ENCODE peak calls at places on chromosome 11, in six cellular contexts. B is Peyer's patch; J is foreskin melanocyte; U is cerebellar cortex; O is ELF-1; Q is naive thymus-derived CD4-positive, alpha-beta T cell. T is an unnamed sample.

GRCh38 chr11:27471067-27471587 is 1.5 kb downstream of the LGR4 start:
- DNase-seq in Q (no peak), J (no peak), O (peak), B (no peak), U (peak), T (no peak)

GRCh38 chr11:123742334-123742733 is 874 bp upstream of the ZNF202 start:
- DNase-seq in J (no peak), O (peak), Q (no peak), B (no peak), U (peak), T (no peak)

GRCh38 chr11:108851781-108852180 is 186.9 kb downstream of the DDX10 start:
- DNase-seq in U (no peak), J (no peak), O (no peak), B (no peak), Q (no peak), T (no peak)

GRCh38 chr11:7596975-7597391 is 76.3 kb downstream of the CYB5R2 start:
- DNase-seq in J (no peak), U (no peak), O (peak), Q (no peak), B (peak), T (no peak)

GRCh38 chr11:19561011-19561410 is 151.6 kb upstream of the NAV2 start:
- DNase-seq in O (no peak), U (no peak), B (no peak), Q (no peak), J (peak), T (no peak)

GRCh38 chr11:91795139-91795887 is 429.3 kb upstream of the FAT3 start:
- DNase-seq in B (no peak), O (no peak), Q (no peak), U (no peak), J (no peak), T (no peak)

GRCh38 chr11:133157180-133157579 is 375.1 kb downstream of the OPCML start:
- DNase-seq in O (peak), J (no peak), Q (no peak), B (no peak), U (no peak), T (peak)

GRCh38 chr11:68146704-68147474 is 25.7 kb upstream of the CHKA start:
- DNase-seq in O (peak), U (no peak), B (peak), Q (no peak), J (no peak), T (peak)

GRCh38 chr11:29214833-29215232 is 802.0 kb downstream of the KCNA4 start:
- DNase-seq in B (no peak), Q (no peak), O (no peak), J (no peak), U (no peak), T (no peak)

GRCh38 chr11:27391336-27392015 is 28.5 kb upstream of the CCDC34 start:
- DNase-seq in Q (no peak), O (no peak), J (no peak), U (no peak), B (no peak), T (no peak)

GRCh38 chr11:7511405-7511804 is 2.4 kb upstream of the PPFIBP2 start:
- DNase-seq in Q (no peak), J (peak), U (no peak), B (peak), O (no peak), T (peak)

GRCh38 chr11:14144905-14145304 is 182.4 kb downstream of the SPON1 start:
- DNase-seq in Q (no peak), U (no peak), B (no peak), O (no peak), J (no peak), T (no peak)

GRCh38 chr11:4203603-4204360 is 109.2 kb downstream of the RRM1 start:
- DNase-seq in J (no peak), Q (no peak), B (no peak), O (peak), U (no peak), T (no peak)

T was measured in left ventricle myocardium superior.